ENCODE peak calls at places on chromosomes 12 and 14, in four cellular contexts. J is GM18507, C is NCI-H1694, Z is kidney. H is an unnamed sample.

GRCh38 chr14:94048676-94049624 is 22.8 kb downstream of the OTUB2 start:
- DNase-seq in J (no peak), C (no peak), Z (no peak), H (no peak)

GRCh38 chr14:69682607-69683263 is 71.3 kb downstream of the SUSD6 start:
- DNase-seq in J (no peak), C (no peak), Z (no peak), H (no peak)

GRCh38 chr12:132161046-132161781 is 17.0 kb downstream of the NOC4L start:
- DNase-seq in J (no peak), C (no peak), Z (peak), H (no peak)

GRCh38 chr12:72747460-72747859 is 475.3 kb downstream of the TRHDE start:
- DNase-seq in J (no peak), C (no peak), Z (no peak), H (no peak)

GRCh38 chr12:131832393-131833231 is 4.4 kb downstream of the MMP17 start:
- DNase-seq in J (no peak), C (no peak), Z (no peak), H (no peak)

GRCh38 chr14:71711619-71712018 is 220.6 kb upstream of the RGS6 start:
- DNase-seq in J (no peak), C (no peak), Z (no peak), H (no peak)

GRCh38 chr14:35628989-35629388 is 95.0 kb downstream of the INSM2 start:
- DNase-seq in J (no peak), C (no peak), Z (no peak), H (no peak)

GRCh38 chr14:76007852-76008251 is 22.3 kb downstream of the IFT43 start:
- DNase-seq in J (no peak), C (no peak), Z (no peak), H (no peak)

GRCh38 chr14:32524609-32525391 is 195.7 kb downstream of the AKAP6 start:
- DNase-seq in J (no peak), C (no peak), Z (no peak), H (no peak)

GRCh38 chr12:123111498-123112165 is 39.3 kb downstream of the PITPNM2 start:
- DNase-seq in J (no peak), C (no peak), Z (no peak), H (no peak)

GRCh38 chr12:96263449-96263902 is 69.3 kb downstream of the ELK3 start:
- DNase-seq in J (no peak), C (no peak), Z (no peak), H (peak)

GRCh38 chr14:94128216-94128839 is 1.1 kb downstream of the IFI27L2 start:
- DNase-seq in J (no peak), C (no peak), Z (no peak), H (no peak)

GRCh38 chr12:67667276-67668073 is 18.9 kb downstream of the DYRK2 start:
- DNase-seq in J (no peak), C (no peak), Z (peak), H (no peak)

GRCh38 chr12:120264086-120264485 is 1.4 kb downstream of the PXN start:
- DNase-seq in J (no peak), C (no peak), Z (no peak), H (no peak)

GRCh38 chr12:107685360-107686248 is at the start of gene PWP1:
- DNase-seq in J (peak), C (peak), Z (peak), H (peak)

GRCh38 chr14:92658160-92658559 is 90.3 kb downstream of the LGMN start:
- DNase-seq in J (no peak), C (no peak), Z (no peak), H (no peak)

GRCh38 chr12:47838286-47838931 is 18.7 kb upstream of the HDAC7 start:
- DNase-seq in J (no peak), C (peak), Z (no peak), H (peak)

GRCh38 chr12:51601241-51601640 is 10.2 kb downstream of the SCN8A start:
- DNase-seq in J (no peak), C (no peak), Z (no peak), H (no peak)

GRCh38 chr12:50314629-50315312 is 31.5 kb upstream of the LIMA1 start:
- DNase-seq in J (peak), C (peak), Z (no peak), H (peak)

GRCh38 chr12:1540690-1541089 is 53.7 kb downstream of the FBXL14 start:
- DNase-seq in J (no peak), C (no peak), Z (no peak), H (no peak)

GRCh38 chr12:84964048-84964447 is 51.4 kb upstream of the SLC6A15 start:
- DNase-seq in J (no peak), C (no peak), Z (no peak), H (no peak)

GRCh38 chr14:57831981-57832380 is 33.9 kb downstream of the SLC35F4 start:
- DNase-seq in J (no peak), C (no peak), Z (no peak), H (no peak)

H was measured in NCI-H510A treated with DMSO at 0.1 percent for 48 hours.